ENCODE peak calls at places on chromosomes 4 and X, in four cellular contexts. S is EL; I is stimulated activated CD8-positive, alpha-beta memory T cell treated with anti-CD3 and anti-CD28 coated beads, Interleukin-4, amount 100 ng/mL, for 24 hours; R is non-pigmented ciliary epithelial cell. N is an unnamed sample.

GRCh38 chr4:95249402-95250043 is 299.2 kb downstream of the UNC5C start:
- DNase-seq in S (no peak), I (no peak), R (no peak), N (no peak)

GRCh38 chrX:18983711-18984380 is at the start of gene PHKA2:
- DNase-seq in S (peak), I (no peak), R (no peak), N (peak)

GRCh38 chr4:125140966-125141495 is 173.7 kb upstream of the FAT4 start:
- DNase-seq in S (peak), I (no peak), R (peak), N (no peak)

GRCh38 chrX:9921407-9921806 is 45.8 kb upstream of the CLDN34 start:
- DNase-seq in S (no peak), I (no peak), R (no peak), N (no peak)

GRCh38 chrX:77910108-77910840 is at the start of gene ATP7A:
- DNase-seq in S (peak), I (peak), R (peak), N (peak)

GRCh38 chr4:60562353-60562752 is 637.8 kb upstream of the ADGRL3 start:
- DNase-seq in S (no peak), I (no peak), R (no peak), N (peak)

GRCh38 chr4:85210353-85210752 is 243.9 kb upstream of the WDFY3 start:
- DNase-seq in S (peak), I (no peak), R (no peak), N (no peak)

GRCh38 chrX:40207626-40208025 is 109.9 kb upstream of the BCOR start:
- DNase-seq in S (peak), I (peak), R (no peak), N (no peak)

GRCh38 chrX:68808686-68809357 is 20.0 kb upstream of the EFNB1 start:
- DNase-seq in S (peak), I (no peak), R (no peak), N (no peak)

GRCh38 chr4:87100093-87100634 is 120.3 kb downstream of the KLHL8 start:
- DNase-seq in S (no peak), I (no peak), R (no peak), N (no peak)

GRCh38 chrX:128622296-128622695 is 570.1 kb upstream of the ACTRT1 start:
- DNase-seq in S (no peak), I (no peak), R (no peak), N (no peak)

GRCh38 chr4:38572798-38573197 is 91.2 kb upstream of the KLF3 start:
- DNase-seq in S (no peak), I (no peak), R (no peak), N (no peak)

GRCh38 chr4:160983035-160983434 is 1180.8 kb downstream of the FSTL5 start:
- DNase-seq in S (no peak), I (no peak), R (no peak), N (no peak)

GRCh38 chr4:103076777-103077347 is 301 bp upstream of the SLC9B2 start:
- DNase-seq in S (no peak), I (no peak), R (no peak), N (no peak)

GRCh38 chr4:80036949-80037348 is 36.1 kb downstream of the ANTXR2 start:
- DNase-seq in S (peak), I (no peak), R (no peak), N (no peak)

GRCh38 chrX:57932266-57932665 is 22.0 kb upstream of the ZXDA start:
- DNase-seq in S (no peak), I (no peak), R (no peak), N (no peak)

GRCh38 chr4:52968696-52969095 is 106.6 kb downstream of the RASL11B start:
- DNase-seq in S (no peak), I (no peak), R (no peak), N (no peak)

GRCh38 chrX:110180176-110180927 is 137.5 kb downstream of the AMMECR1 start:
- DNase-seq in S (peak), I (no peak), R (no peak), N (no peak)

GRCh38 chr4:135256111-135256510 is 1054.5 kb upstream of the PABPC4L start:
- DNase-seq in S (peak), I (no peak), R (peak), N (no peak)

GRCh38 chr4:101968364-101968763 is 177.8 kb downstream of the BANK1 start:
- DNase-seq in S (no peak), I (no peak), R (no peak), N (no peak)